ENCODE peak calls at places on chromosome 21, in six cellular contexts. One of them, this sample, is unnamed.
A peak's percentile ranks its signal among the peaks of the same experiment; 100 is the strongest.

GRCh38 chr21:35469446-35469845 is 420.3 kb upstream of the RUNX1 start:
- DNase-seq in CD8-positive, alpha-beta T cell: no peak
- DNase-seq in BJ: no peak
- DNase-seq in neuronal stem cell: no peak
- DNase-seq in cardiac fibroblast: no peak
- DNase-seq in Karpas-422: no peak
- DNase-seq in this sample: no peak

GRCh38 chr21:35028451-35028757 is 20.7 kb downstream of the RUNX1 start:
- DNase-seq in CD8-positive, alpha-beta T cell: no peak
- DNase-seq in BJ: no peak
- DNase-seq in neuronal stem cell: no peak
- DNase-seq in cardiac fibroblast: no peak
- DNase-seq in Karpas-422: no peak
- DNase-seq in this sample: no peak

GRCh38 chr21:32514275-32515055 is 70.9 kb downstream of the TCP10L start:
- DNase-seq in CD8-positive, alpha-beta T cell: no peak
- DNase-seq in BJ: no peak
- DNase-seq in neuronal stem cell: no peak
- DNase-seq in cardiac fibroblast: no peak
- DNase-seq in Karpas-422: no peak
- DNase-seq in this sample: no peak

GRCh38 chr21:18318156-18318555 is 73.5 kb downstream of the CHODL start:
- DNase-seq in CD8-positive, alpha-beta T cell: no peak
- DNase-seq in BJ: no peak
- DNase-seq in neuronal stem cell: no peak
- DNase-seq in cardiac fibroblast: no peak
- DNase-seq in Karpas-422: no peak
- DNase-seq in this sample: no peak

GRCh38 chr21:35488941-35489340 is 439.8 kb upstream of the RUNX1 start:
- DNase-seq in CD8-positive, alpha-beta T cell: no peak
- DNase-seq in BJ: no peak
- DNase-seq in neuronal stem cell: no peak
- DNase-seq in cardiac fibroblast: no peak
- DNase-seq in Karpas-422: no peak
- DNase-seq in this sample: no peak

GRCh38 chr21:24290151-24290833 is 1317.0 kb downstream of the MRPL39 start:
- DNase-seq in CD8-positive, alpha-beta T cell: peak; percentile 25
- DNase-seq in BJ: no peak
- DNase-seq in neuronal stem cell: no peak
- DNase-seq in cardiac fibroblast: no peak
- DNase-seq in Karpas-422: no peak
- DNase-seq in this sample: peak; percentile 84

GRCh38 chr21:31117046-31117916 is 79.0 kb upstream of the KRTAP19-8 start:
- DNase-seq in CD8-positive, alpha-beta T cell: no peak
- DNase-seq in BJ: peak; percentile 8
- DNase-seq in neuronal stem cell: no peak
- DNase-seq in cardiac fibroblast: peak; percentile 59
- DNase-seq in Karpas-422: no peak
- DNase-seq in this sample: no peak

GRCh38 chr21:15062566-15062965 is 2.2 kb downstream of the NRIP1 start:
- DNase-seq in CD8-positive, alpha-beta T cell: no peak
- DNase-seq in BJ: no peak
- DNase-seq in neuronal stem cell: no peak
- DNase-seq in cardiac fibroblast: peak; percentile 37
- DNase-seq in Karpas-422: no peak
- DNase-seq in this sample: no peak

GRCh38 chr21:41043008-41043407 is 125.0 kb upstream of the BACE2 start:
- DNase-seq in CD8-positive, alpha-beta T cell: no peak
- DNase-seq in BJ: no peak
- DNase-seq in neuronal stem cell: no peak
- DNase-seq in cardiac fibroblast: no peak
- DNase-seq in Karpas-422: peak; percentile 32
- DNase-seq in this sample: no peak

GRCh38 chr21:37431243-37431642 is 64.7 kb downstream of the DYRK1A start:
- DNase-seq in CD8-positive, alpha-beta T cell: no peak
- DNase-seq in BJ: no peak
- DNase-seq in neuronal stem cell: no peak
- DNase-seq in cardiac fibroblast: no peak
- DNase-seq in Karpas-422: no peak
- DNase-seq in this sample: no peak

DNA sequence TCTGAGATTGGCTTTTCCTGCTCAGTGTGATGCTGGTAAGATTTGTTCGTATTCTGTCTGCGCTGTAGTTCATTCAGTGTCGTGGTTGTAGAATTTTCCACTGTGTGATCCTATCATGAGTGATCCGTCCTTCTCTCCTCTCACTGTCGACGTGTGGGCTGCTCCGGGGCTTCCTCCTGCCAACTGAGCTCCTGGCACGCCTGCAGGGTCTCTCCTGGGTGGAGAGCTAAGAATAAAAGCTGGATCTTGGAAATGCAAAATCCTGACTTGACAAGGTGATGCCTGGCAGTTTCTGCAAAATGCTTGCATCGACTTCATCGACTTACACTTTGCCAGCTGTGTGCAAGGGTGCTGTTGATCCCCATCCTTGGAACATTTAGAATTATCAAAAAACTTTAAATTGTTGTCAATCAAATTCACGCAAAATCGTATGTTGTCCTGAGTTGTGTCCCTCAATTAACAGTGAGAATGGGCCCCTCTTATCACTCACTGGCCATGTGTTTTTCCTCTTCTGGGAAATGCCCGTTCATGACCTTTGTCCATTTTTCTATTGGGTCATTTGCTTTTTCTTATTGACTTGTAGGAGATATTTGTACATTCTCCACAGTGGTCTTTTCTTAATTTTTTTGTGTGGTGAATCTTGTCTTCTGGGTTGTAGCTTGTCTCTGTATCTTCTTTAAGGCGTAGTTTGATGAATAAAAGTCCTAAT is 125.5 kb downstream of the CRYAA start:
- DNase-seq in CD8-positive, alpha-beta T cell: no peak
- DNase-seq in BJ: no peak
- DNase-seq in neuronal stem cell: no peak
- DNase-seq in cardiac fibroblast: no peak
- DNase-seq in Karpas-422: peak; percentile 61
- DNase-seq in this sample: no peak
- H3K4me3 ChIP-seq in CD8-positive, alpha-beta T cell: no peak overlapping the region
- H3K4me3 ChIP-seq in BJ: no peak overlapping the region
- H3K4me3 ChIP-seq in neuronal stem cell: no peak overlapping the region
- H3K4me3 ChIP-seq in cardiac fibroblast: no peak overlapping the region
- H3K4me3 ChIP-seq in Karpas-422: peak overlapping the region; percentile 34
- H3K4me3 ChIP-seq in this sample: no peak overlapping the region

GRCh38 chr21:29005696-29006095 is 13.0 kb upstream of the LTN1 start:
- DNase-seq in CD8-positive, alpha-beta T cell: no peak
- DNase-seq in BJ: no peak
- DNase-seq in neuronal stem cell: no peak
- DNase-seq in cardiac fibroblast: no peak
- DNase-seq in Karpas-422: no peak
- DNase-seq in this sample: no peak
- H3K4me3 ChIP-seq in CD8-positive, alpha-beta T cell: no peak overlapping the region
- H3K4me3 ChIP-seq in BJ: no peak overlapping the region
- H3K4me3 ChIP-seq in neuronal stem cell: no peak overlapping the region
- H3K4me3 ChIP-seq in cardiac fibroblast: no peak overlapping the region
- H3K4me3 ChIP-seq in Karpas-422: no peak overlapping the region
- H3K4me3 ChIP-seq in this sample: no peak overlapping the region

GRCh38 chr21:16588433-16588860 is 858.7 kb downstream of the USP25 start:
- DNase-seq in CD8-positive, alpha-beta T cell: no peak
- DNase-seq in BJ: peak; percentile 31
- DNase-seq in neuronal stem cell: peak; percentile 32
- DNase-seq in cardiac fibroblast: peak; percentile 83
- DNase-seq in Karpas-422: no peak
- DNase-seq in this sample: no peak
- H3K4me3 ChIP-seq in CD8-positive, alpha-beta T cell: no peak overlapping the region
- H3K4me3 ChIP-seq in BJ: peak overlapping the region; percentile 44
- H3K4me3 ChIP-seq in neuronal stem cell: peak overlapping the region; percentile 76
- H3K4me3 ChIP-seq in cardiac fibroblast: peak overlapping the region; percentile 58
- H3K4me3 ChIP-seq in Karpas-422: no peak overlapping the region
- H3K4me3 ChIP-seq in this sample: no peak overlapping the region

DNA sequence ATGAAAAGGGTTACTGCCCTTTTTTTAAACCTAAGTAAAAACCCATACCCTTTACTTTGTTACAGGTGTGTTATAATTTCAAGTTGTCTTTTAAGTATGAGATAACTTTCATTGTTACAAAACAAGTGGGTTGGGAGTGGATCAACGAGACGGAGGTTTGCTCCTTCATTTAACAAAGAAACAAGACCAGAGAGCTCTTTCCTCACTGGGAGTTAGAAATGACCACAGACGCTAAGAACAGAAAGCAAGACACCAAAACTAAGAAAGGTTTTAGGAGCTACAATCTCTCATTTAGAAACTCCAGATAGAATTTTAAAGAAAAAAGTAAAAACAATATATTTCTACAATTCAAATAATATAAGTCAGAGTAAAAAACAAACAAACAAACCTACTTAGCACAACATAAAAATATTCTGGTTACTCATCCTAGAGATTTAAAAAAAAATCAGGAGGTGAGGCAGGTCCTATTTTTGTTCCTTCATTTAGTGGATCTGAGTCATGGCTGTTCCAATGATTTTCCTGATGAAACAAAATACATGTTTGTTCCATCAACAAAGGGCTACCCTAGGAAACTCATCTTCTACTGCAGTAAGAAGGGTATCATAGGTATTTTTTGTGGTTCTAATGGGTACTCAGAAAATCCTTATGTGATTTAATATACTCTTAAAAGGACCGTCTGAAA is 33.0 kb downstream of the APP start:
- DNase-seq in CD8-positive, alpha-beta T cell: no peak
- DNase-seq in BJ: no peak
- DNase-seq in neuronal stem cell: no peak
- DNase-seq in cardiac fibroblast: no peak
- DNase-seq in Karpas-422: no peak
- DNase-seq in this sample: no peak
- H3K4me3 ChIP-seq in CD8-positive, alpha-beta T cell: no peak overlapping the region
- H3K4me3 ChIP-seq in BJ: no peak overlapping the region
- H3K4me3 ChIP-seq in neuronal stem cell: no peak overlapping the region
- H3K4me3 ChIP-seq in cardiac fibroblast: no peak overlapping the region
- H3K4me3 ChIP-seq in Karpas-422: no peak overlapping the region
- H3K4me3 ChIP-seq in this sample: no peak overlapping the region

GRCh38 chr21:42063206-42063577 is 7.9 kb upstream of the UMODL1 start:
- DNase-seq in CD8-positive, alpha-beta T cell: peak; percentile 48
- DNase-seq in BJ: no peak
- DNase-seq in neuronal stem cell: no peak
- DNase-seq in cardiac fibroblast: no peak
- DNase-seq in Karpas-422: peak; percentile 73
- DNase-seq in this sample: no peak
- H3K4me3 ChIP-seq in CD8-positive, alpha-beta T cell: peak overlapping the region; percentile 56
- H3K4me3 ChIP-seq in BJ: no peak overlapping the region
- H3K4me3 ChIP-seq in neuronal stem cell: no peak overlapping the region
- H3K4me3 ChIP-seq in cardiac fibroblast: no peak overlapping the region
- H3K4me3 ChIP-seq in Karpas-422: peak overlapping the region; percentile 61
- H3K4me3 ChIP-seq in this sample: peak overlapping the region; percentile 65

DNA sequence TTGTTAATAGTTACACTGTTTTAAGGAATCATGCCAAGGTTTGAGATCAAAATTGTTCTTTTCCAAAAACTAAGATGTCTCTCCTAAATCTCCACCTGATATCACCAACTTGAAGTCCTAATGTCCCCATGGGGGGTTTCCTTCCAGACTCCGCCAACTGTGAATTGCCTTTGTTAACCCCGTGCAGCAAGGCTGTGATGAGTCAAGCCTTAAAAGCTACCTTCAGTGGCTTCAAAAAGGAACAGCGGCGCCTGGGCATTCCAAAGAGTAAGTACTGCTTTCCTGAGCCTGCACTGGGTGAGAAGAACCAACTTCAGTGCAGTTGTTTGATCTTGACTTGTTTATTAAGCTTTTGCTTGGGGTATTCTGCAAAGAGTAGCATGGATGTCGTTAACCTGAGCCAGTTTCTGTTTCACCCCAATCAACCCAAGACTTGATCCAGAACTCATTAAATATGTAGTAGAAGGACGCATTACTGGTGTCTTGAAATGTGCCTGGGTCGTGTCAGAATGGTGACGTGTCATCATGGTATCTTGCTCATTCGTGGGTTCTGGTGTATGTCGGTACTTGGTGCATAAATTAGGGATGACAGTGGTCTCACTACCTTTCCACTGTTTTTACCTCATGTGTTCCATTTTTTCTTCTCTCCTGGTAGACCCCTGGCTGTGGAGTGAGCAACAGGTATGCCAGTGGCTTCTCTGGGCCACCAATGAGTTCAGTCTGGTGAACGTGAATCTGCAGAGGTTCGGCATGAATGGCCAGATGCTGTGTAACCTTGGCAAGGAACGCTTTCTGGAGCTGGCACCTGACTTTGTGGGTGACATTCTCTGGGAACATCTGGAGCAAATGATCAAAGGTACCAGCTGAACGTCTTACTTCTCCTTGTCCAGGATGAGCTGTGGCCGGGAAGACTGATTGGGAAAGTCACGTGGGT is 8.7 kb downstream of the ETS2 start:
- DNase-seq in CD8-positive, alpha-beta T cell: no peak
- DNase-seq in BJ: no peak
- DNase-seq in neuronal stem cell: no peak
- DNase-seq in cardiac fibroblast: no peak
- DNase-seq in Karpas-422: no peak
- DNase-seq in this sample: no peak
- H3K4me3 ChIP-seq in CD8-positive, alpha-beta T cell: no peak overlapping the region
- H3K4me3 ChIP-seq in BJ: no peak overlapping the region
- H3K4me3 ChIP-seq in neuronal stem cell: no peak overlapping the region
- H3K4me3 ChIP-seq in cardiac fibroblast: no peak overlapping the region
- H3K4me3 ChIP-seq in Karpas-422: no peak overlapping the region
- H3K4me3 ChIP-seq in this sample: no peak overlapping the region

DNA sequence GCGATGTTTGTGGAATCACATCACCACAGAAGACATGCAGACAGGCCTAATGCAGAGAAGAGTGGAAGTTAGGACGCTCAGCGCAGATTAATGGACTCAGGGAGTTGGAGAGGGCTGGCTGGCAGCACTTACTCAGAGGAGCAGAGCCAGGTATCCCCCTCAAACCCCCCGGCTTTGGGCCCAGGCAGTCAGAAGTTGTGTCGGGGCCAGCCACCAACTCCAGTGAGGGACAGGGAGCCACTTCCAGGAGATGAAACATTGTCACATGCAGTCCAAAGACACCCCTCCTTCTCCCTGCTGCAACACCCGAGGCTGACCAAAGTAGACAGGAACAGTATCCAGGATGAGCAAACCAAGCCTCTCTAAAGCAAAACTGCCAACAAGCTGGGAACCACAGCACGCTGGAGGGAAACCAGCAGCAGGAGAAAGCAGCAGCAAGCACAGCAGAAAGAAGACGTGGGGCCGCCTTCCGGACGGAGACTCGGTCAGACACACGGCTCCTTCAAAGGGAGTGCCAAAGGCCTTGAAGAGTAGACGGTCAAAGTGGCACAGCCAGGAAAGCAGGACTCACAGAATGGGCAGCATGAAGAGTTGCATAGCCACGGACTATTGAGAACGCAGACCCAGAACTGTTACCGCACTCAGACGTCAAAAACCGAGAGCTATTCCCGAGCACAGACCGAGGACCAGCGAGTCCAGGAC is 149.3 kb downstream of the PCBP3 start:
- DNase-seq in CD8-positive, alpha-beta T cell: no peak
- DNase-seq in BJ: no peak
- DNase-seq in neuronal stem cell: no peak
- DNase-seq in cardiac fibroblast: no peak
- DNase-seq in Karpas-422: no peak
- DNase-seq in this sample: no peak
- H3K4me3 ChIP-seq in CD8-positive, alpha-beta T cell: no peak overlapping the region
- H3K4me3 ChIP-seq in BJ: no peak overlapping the region
- H3K4me3 ChIP-seq in neuronal stem cell: no peak overlapping the region
- H3K4me3 ChIP-seq in cardiac fibroblast: no peak overlapping the region
- H3K4me3 ChIP-seq in Karpas-422: no peak overlapping the region
- H3K4me3 ChIP-seq in this sample: no peak overlapping the region